ENCODE peak calls at places on chromosomes 13 and 19, in ten cellular contexts. E is upper lobe of right lung, J is pancreas, C is AG04450, X is A549, D is tibial nerve, F is fibroblast of lung, T is thoracic aorta, W is tibial artery, G is fibroblast of villous mesenchyme. Z is an unnamed sample.

GRCh38 chr13:63048648-63049047 is 1633.0 kb upstream of the PCDH20 start:
- DNase-seq in G (no peak), T (no peak), E (no peak), F (no peak), D (no peak), W (no peak), J (no peak), X (no peak), C (no peak), Z (no peak)

GRCh38 chr13:40464991-40465390 is 201.4 kb downstream of the FOXO1 start:
- DNase-seq in X (no peak), J (no peak), G (no peak), F (no peak), T (no peak), E (no peak), W (no peak), C (no peak), D (no peak), Z (no peak)

GRCh38 chr19:6476155-6476895 is 5.3 kb downstream of the DENND1C start:
- DNase-seq in F (peak; percentile 23), J (peak; percentile 85), C (no peak), W (no peak), X (peak; percentile 59), G (peak; percentile 11), T (no peak), E (peak; percentile 93), D (no peak), Z (no peak)

GRCh38 chr19:51396175-51396574 is 5.8 kb upstream of the C19orf84 start:
- DNase-seq in C (no peak), J (no peak), E (no peak), X (no peak), T (no peak), G (no peak), W (no peak), D (no peak), F (no peak), Z (no peak)

GRCh38 chr19:17524651-17525050 is 13.2 kb downstream of the PGLS start:
- DNase-seq in F (no peak), W (no peak), X (no peak), J (no peak), E (no peak), D (no peak), C (no peak), T (no peak), G (no peak), Z (no peak)

GRCh38 chr13:23674795-23675640 is 104.8 kb downstream of the TNFRSF19 start:
- DNase-seq in C (peak; percentile 92), E (no peak), G (peak; percentile 90), W (no peak), X (peak; percentile 57), D (no peak), F (peak; percentile 90), J (no peak), T (no peak), Z (no peak)

GRCh38 chr13:76939215-76939614 is 9.1 kb upstream of the ACOD1 start:
- DNase-seq in G (peak; percentile 16), F (peak; percentile 53), X (no peak), C (no peak), W (no peak), D (no peak), E (no peak), T (no peak), J (no peak), Z (no peak)

GRCh38 chr13:32126756-32127155 is 95.2 kb downstream of the FRY start:
- DNase-seq in D (no peak), W (no peak), G (no peak), E (no peak), T (no peak), X (no peak), C (no peak), J (no peak), F (peak; percentile 19), Z (no peak)

GRCh38 chr19:18002347-18002850 is 5.6 kb upstream of the ARRDC2 start:
- DNase-seq in W (peak; percentile 77), G (no peak), C (no peak), F (no peak), E (peak; percentile 80), X (no peak), D (no peak), T (no peak), J (no peak), Z (no peak)

GRCh38 chr13:62997696-62998095 is 1582.0 kb upstream of the PCDH20 start:
- DNase-seq in T (no peak), C (no peak), X (no peak), G (no peak), D (no peak), W (no peak), E (no peak), J (no peak), F (no peak), Z (no peak)

GRCh38 chr13:95643814-95644598 is 500 bp downstream of the DZIP1 start:
- DNase-seq in X (peak; percentile 10), F (peak; percentile 57), G (peak; percentile 49), D (no peak), E (no peak), J (peak; percentile 22), W (no peak), C (no peak), T (no peak), Z (no peak)

GRCh38 chr19:4373601-4374441 is 26.5 kb downstream of the SH3GL1 start:
- DNase-seq in G (peak; percentile 38), J (no peak), D (no peak), C (no peak), X (no peak), F (peak; percentile 26), W (peak; percentile 91), T (no peak), E (no peak), Z (no peak)

GRCh38 chr13:26482451-26483197 is 74.9 kb upstream of the WASF3 start:
- DNase-seq in E (no peak), W (no peak), F (peak; percentile 62), X (peak; percentile 71), D (peak; percentile 85), C (no peak), G (peak; percentile 64), T (peak; percentile 30), J (peak; percentile 74), Z (peak; percentile 51)

GRCh38 chr13:31023126-31023525 is 90.7 kb downstream of the TEX26 start:
- DNase-seq in E (no peak), C (no peak), T (no peak), F (no peak), G (no peak), W (no peak), J (no peak), D (no peak), X (no peak), Z (no peak)
- TF ChIP-seq CTCF in E (no peak), C (no peak), T (no peak), F (no peak), G (no peak), W (no peak), J (no peak), D (no peak), X (no peak), Z (no peak)

GRCh38 chr19:47432499-47432898 is 13.2 kb upstream of the MEIS3 start:
- DNase-seq in E (no peak), D (no peak), G (no peak), T (no peak), J (no peak), F (no peak), W (no peak), C (no peak), X (no peak), Z (no peak)

GRCh38 chr19:47432091-47432490 is 12.8 kb upstream of the MEIS3 start:
- DNase-seq in E (no peak), G (no peak), C (no peak), X (no peak), W (no peak), D (no peak), T (no peak), J (no peak), F (no peak), Z (no peak)

GRCh38 chr19:47435196-47435595 is 15.9 kb upstream of the MEIS3 start:
- DNase-seq in F (no peak), W (no peak), T (no peak), X (no peak), E (no peak), D (no peak), C (no peak), J (no peak), G (no peak), Z (no peak)

GRCh38 chr19:47434088-47434487 is 14.8 kb upstream of the MEIS3 start:
- DNase-seq in X (no peak), C (no peak), J (no peak), G (no peak), T (no peak), W (no peak), E (no peak), D (no peak), F (no peak), Z (no peak)

GRCh38 chr19:47433121-47433520 is 13.8 kb upstream of the MEIS3 start:
- DNase-seq in D (no peak), W (no peak), G (no peak), F (no peak), J (no peak), T (no peak), E (no peak), C (no peak), X (no peak), Z (no peak)
- H3K4me3 ChIP-seq in D (no peak overlapping the region), W (no peak overlapping the region), G (no peak overlapping the region), F (no peak overlapping the region), J (no peak overlapping the region), T (no peak overlapping the region), E (no peak overlapping the region), C (no peak overlapping the region), X (no peak overlapping the region), Z (no peak overlapping the region)

GRCh38 chr13:29923554-29924481 is 73.4 kb upstream of the UBL3 start:
- DNase-seq in C (peak; percentile 95), X (peak; percentile 87), J (peak; percentile 95), D (peak; percentile 58), G (peak; percentile 93), E (peak; percentile 91), T (peak; percentile 89), F (peak; percentile 99), W (peak; percentile 94), Z (no peak)

GRCh38 chr13:29922896-29923295 is 72.5 kb upstream of the UBL3 start:
- DNase-seq in D (no peak), E (no peak), J (no peak), G (peak; percentile 22), F (peak; percentile 87), T (no peak), W (no peak), X (no peak), C (no peak), Z (no peak)

GRCh38 chr13:29924951-29925350 is 74.5 kb upstream of the UBL3 start:
- DNase-seq in D (no peak), G (no peak), E (no peak), W (no peak), X (no peak), F (no peak), J (peak; percentile 35), T (no peak), C (no peak), Z (no peak)

GRCh38 chr13:29925457-29925856 is 75.0 kb upstream of the UBL3 start:
- DNase-seq in F (peak; percentile 81), C (no peak), X (peak; percentile 33), J (peak; percentile 90), E (peak; percentile 72), T (peak; percentile 90), W (peak; percentile 95), D (peak; percentile 87), G (peak; percentile 86), Z (no peak)

GRCh38 chr13:29924482-29924884 is 74.1 kb upstream of the UBL3 start:
- DNase-seq in J (peak; percentile 45), X (peak; percentile 35), F (peak; percentile 89), E (no peak), W (no peak), D (no peak), C (no peak), T (no peak), G (peak; percentile 63), Z (no peak)
- TF ChIP-seq CTCF in J (no peak), X (no peak), F (no peak), E (no peak), W (no peak), D (no peak), C (no peak), T (no peak), G (no peak), Z (no peak)

GRCh38 chr13:25136872-25137623 is 35.0 kb downstream of the AMER2 start:
- DNase-seq in D (no peak), W (no peak), X (no peak), J (no peak), F (no peak), T (no peak), E (no peak), G (no peak), C (no peak), Z (no peak)
- H3K4me3 ChIP-seq in D (no peak overlapping the region), W (no peak overlapping the region), X (no peak overlapping the region), J (no peak overlapping the region), F (no peak overlapping the region), T (no peak overlapping the region), E (no peak overlapping the region), G (no peak overlapping the region), C (no peak overlapping the region), Z (no peak overlapping the region)